ENCODE peak calls at places on chromosomes 7 and 10, in seven cellular contexts. H is cardiac muscle cell, E is IMR-90, Z is uterus, W is psoas muscle, S is dorsolateral prefrontal cortex, N is HL-60. X is an unnamed sample.

GRCh38 chr10:52778511-52779392 is 6.2 kb upstream of the MBL2 start:
- DNase-seq in W (no peak), E (peak), N (no peak), Z (no peak), H (peak), S (no peak), X (peak)

GRCh38 chr7:142428094-142428493 is 170.2 kb upstream of the PRSS58 start:
- DNase-seq in S (no peak), H (no peak), W (no peak), Z (no peak), N (no peak), E (no peak), X (no peak)

GRCh38 chr10:106910666-106911065 is 253.8 kb downstream of the SORCS1 start:
- DNase-seq in S (no peak), E (no peak), W (no peak), Z (no peak), H (no peak), N (no peak), X (no peak)

GRCh38 chr7:2863461-2864066 is 19.5 kb upstream of the GNA12 start:
- DNase-seq in H (peak), Z (peak), N (peak), W (peak), S (no peak), E (peak), X (peak)

GRCh38 chr7:157884461-157885062 is 547.8 kb downstream of the DNAJB6 start:
- DNase-seq in Z (no peak), H (no peak), E (no peak), S (no peak), N (no peak), W (no peak), X (no peak)

GRCh38 chr10:12703813-12704212 is 297.7 kb downstream of the CCDC3 start:
- DNase-seq in E (peak), H (peak), Z (no peak), W (no peak), S (no peak), N (no peak), X (peak)

GRCh38 chr10:84933402-84933801 is 605.0 kb downstream of the CCSER2 start:
- DNase-seq in S (no peak), E (no peak), N (no peak), H (no peak), W (no peak), Z (no peak), X (no peak)

GRCh38 chr10:34884272-34884952 is 69.3 kb upstream of the PARD3 start:
- DNase-seq in Z (no peak), W (no peak), E (no peak), S (no peak), H (no peak), N (no peak), X (no peak)

GRCh38 chr10:48291190-48291589 is 15.3 kb upstream of the MAPK8 start:
- DNase-seq in W (no peak), H (no peak), E (no peak), Z (no peak), N (no peak), S (no peak), X (no peak)

GRCh38 chr7:6163402-6163801 is 109.0 kb downstream of the CYTH3 start:
- DNase-seq in N (no peak), Z (no peak), E (no peak), S (no peak), H (no peak), W (no peak), X (no peak)

GRCh38 chr7:74572301-74573090 is 85.0 kb upstream of the GTF2I start:
- DNase-seq in E (no peak), W (no peak), S (peak), Z (no peak), H (no peak), N (no peak), X (no peak)

GRCh38 chr7:115984105-115984504 is 46.5 kb downstream of the TFEC start:
- DNase-seq in H (peak), S (no peak), Z (no peak), N (no peak), E (peak), W (no peak), X (peak)

GRCh38 chr7:124879103-124879502 is 50.5 kb downstream of the POT1 start:
- DNase-seq in N (no peak), Z (no peak), S (no peak), H (no peak), E (no peak), W (no peak), X (no peak)

GRCh38 chr7:16677978-16678494 is 32.1 kb downstream of the BZW2 start:
- DNase-seq in S (no peak), W (no peak), N (no peak), H (no peak), E (no peak), Z (no peak), X (no peak)

GRCh38 chr7:7868245-7868899 is 100.2 kb upstream of the GLCCI1 start:
- DNase-seq in E (no peak), W (no peak), Z (no peak), N (peak), H (no peak), S (no peak), X (no peak)

GRCh38 chr7:94069154-94069739 is 65.1 kb upstream of the BET1 start:
- DNase-seq in H (no peak), N (no peak), Z (no peak), S (no peak), E (peak), W (no peak), X (peak)

GRCh38 chr7:132485600-132486594 is 90.4 kb downstream of the PLXNA4 start:
- DNase-seq in S (no peak), N (no peak), H (peak), Z (peak), W (peak), E (no peak), X (no peak)

GRCh38 chr7:3065724-3066143 is 22.1 kb upstream of the CARD11 start:
- DNase-seq in Z (no peak), S (no peak), W (peak), H (peak), N (peak), E (peak), X (peak)

GRCh38 chr7:1748076-1748750 is 78.1 kb downstream of the ELFN1 start:
- DNase-seq in E (no peak), H (no peak), W (no peak), N (no peak), Z (no peak), S (no peak), X (no peak)

GRCh38 chr10:63883861-63884260 is 362.7 kb downstream of the REEP3 start:
- DNase-seq in N (no peak), S (no peak), H (no peak), E (no peak), W (no peak), Z (no peak), X (no peak)

GRCh38 chr10:62459072-62459471 is 84.9 kb downstream of the ZNF365 start:
- DNase-seq in N (no peak), S (no peak), E (peak), Z (no peak), H (peak), W (no peak), X (peak)

GRCh38 chr10:94423627-94424026 is 21.3 kb downstream of the TBC1D12 start:
- DNase-seq in E (peak), Z (no peak), N (no peak), W (no peak), S (no peak), H (peak), X (peak)

GRCh38 chr10:4131407-4132215 is 346.6 kb upstream of the KLF6 start:
- DNase-seq in N (peak), H (peak), Z (no peak), W (no peak), E (peak), S (no peak), X (peak)

GRCh38 chr10:29120216-29120615 is 168.7 kb upstream of the LYZL1 start:
- DNase-seq in N (no peak), W (no peak), S (no peak), Z (no peak), H (peak), E (peak), X (peak)

GRCh38 chr7:114823290-114823689 is 98.6 kb upstream of the MDFIC start:
- DNase-seq in Z (no peak), W (no peak), S (no peak), H (peak), E (peak), N (no peak), X (no peak)

GRCh38 chr7:24192701-24193100 is 91.3 kb upstream of the NPY start:
- DNase-seq in E (no peak), Z (no peak), N (no peak), W (no peak), H (no peak), S (no peak), X (no peak)

GRCh38 chr10:24925799-24926198 is 26.6 kb downstream of the PRTFDC1 start:
- DNase-seq in E (no peak), H (no peak), S (no peak), Z (no peak), W (no peak), N (no peak), X (no peak)

GRCh38 chr10:15457382-15457781 is 86.3 kb upstream of the FAM171A1 start:
- DNase-seq in H (no peak), N (no peak), E (no peak), S (no peak), Z (no peak), W (no peak), X (no peak)

GRCh38 chr10:15460661-15461060 is 89.6 kb upstream of the FAM171A1 start:
- DNase-seq in N (no peak), Z (no peak), E (no peak), H (no peak), W (no peak), S (no peak), X (no peak)

GRCh38 chr10:15459218-15459617 is 88.1 kb upstream of the FAM171A1 start:
- DNase-seq in Z (no peak), W (no peak), N (no peak), E (no peak), H (no peak), S (no peak), X (no peak)

GRCh38 chr10:15462253-15462885 is 91.3 kb upstream of the FAM171A1 start:
- DNase-seq in H (no peak), E (no peak), Z (no peak), W (no peak), S (no peak), N (no peak), X (no peak)

GRCh38 chr10:15461353-15462108 is 90.4 kb upstream of the FAM171A1 start:
- DNase-seq in S (no peak), E (peak), W (peak), Z (peak), N (no peak), H (peak), X (peak)
- TF ChIP-seq CTCF in S (no peak), E (peak), W (no peak), Z (no peak), N (no peak), H (peak), X (peak)

GRCh38 chr7:67377939-67378862 is 381.6 kb downstream of the TYW1 start:
- DNase-seq in S (peak), N (peak), H (peak), W (peak), Z (peak), E (peak), X (peak)
- H3K27ac ChIP-seq in S (no peak), N (no peak), H (no peak), W (no peak), Z (no peak), E (no peak), X (no peak)

GRCh38 chr7:34083440-34083839 is 178.1 kb downstream of the BMPER start:
- DNase-seq in Z (no peak), W (no peak), S (no peak), N (no peak), H (no peak), E (peak), X (no peak)
- H3K4me3 ChIP-seq in Z (no peak), W (no peak), S (no peak), N (no peak), H (no peak), E (no peak), X (no peak)

GRCh38 chr10:112613620-112614019 is 166.6 kb downstream of the VTI1A start:
- DNase-seq in Z (no peak), H (no peak), W (no peak), N (no peak), E (no peak), S (no peak), X (no peak)
- TF ChIP-seq CTCF in Z (no peak), H (no peak), W (no peak), N (no peak), E (no peak), S (no peak), X (no peak)

GRCh38 chr10:30992671-30993070 is 39.0 kb downstream of the ZNF438 start:
- DNase-seq in Z (no peak), S (no peak), W (no peak), E (no peak), N (no peak), H (no peak), X (no peak)

GRCh38 chr10:30993155-30993554 is 38.5 kb downstream of the ZNF438 start:
- DNase-seq in N (no peak), Z (no peak), H (no peak), W (no peak), E (no peak), S (no peak), X (no peak)

GRCh38 chr10:30996481-30996980 is 35.1 kb downstream of the ZNF438 start:
- DNase-seq in N (no peak), Z (no peak), H (no peak), E (no peak), W (no peak), S (no peak), X (no peak)

GRCh38 chr10:30997536-30998252 is 34.0 kb downstream of the ZNF438 start:
- DNase-seq in H (no peak), Z (no peak), N (no peak), W (no peak), E (no peak), S (no peak), X (no peak)

DNA sequence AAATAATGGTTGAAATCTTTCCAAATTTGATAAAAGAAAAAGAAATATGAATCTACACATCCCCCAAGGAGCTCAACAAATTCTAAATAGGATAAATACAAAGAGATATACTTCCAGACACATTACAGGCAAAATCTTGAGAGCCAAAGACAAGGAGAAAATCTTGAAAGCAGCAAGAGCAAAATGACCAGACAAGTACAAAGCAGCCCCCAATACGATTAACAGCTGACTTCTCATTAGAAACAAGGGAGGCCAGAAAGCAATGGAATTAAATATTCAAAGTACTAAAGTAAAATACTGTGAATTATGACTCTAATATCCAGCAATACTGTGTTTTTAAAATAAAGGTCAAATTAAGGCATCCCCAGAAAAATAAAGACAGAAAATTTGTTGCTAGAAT is 36.6 kb downstream of the ZNF438 start:
- DNase-seq in Z (no peak), N (no peak), H (no peak), W (no peak), E (no peak), S (no peak), X (no peak)
- H3K27ac ChIP-seq in Z (no peak), N (peak), H (no peak), W (no peak), E (no peak), S (no peak), X (no peak)

X was measured in brain microvascular endothelial cell.